ENCODE peak calls at places on chromosomes 7 and 10, in eight cellular contexts. One of them, this sample, is unnamed.

GRCh38 chr10:86306628-86307278 is 59.8 kb downstream of the GRID1 start:
- DNase-seq in NCI-H2029: no peak
- DNase-seq in activated CD8-positive, alpha-beta memory T cell treated with anti-CD3 and anti-CD28 coated beads for 48 hours: no peak
- DNase-seq in nucleus accumbens: no peak
- DNase-seq in aorta: no peak
- DNase-seq in Peyer's patch: peak
- DNase-seq in thoracic aorta: no peak
- DNase-seq in OCI-M1: peak
- DNase-seq in this sample: no peak

GRCh38 chr7:115678049-115678982 is 352.2 kb downstream of the TFEC start:
- DNase-seq in NCI-H2029: no peak
- DNase-seq in activated CD8-positive, alpha-beta memory T cell treated with anti-CD3 and anti-CD28 coated beads for 48 hours: no peak
- DNase-seq in nucleus accumbens: no peak
- DNase-seq in aorta: no peak
- DNase-seq in Peyer's patch: peak
- DNase-seq in thoracic aorta: no peak
- DNase-seq in OCI-M1: no peak
- DNase-seq in this sample: no peak

GRCh38 chr10:71323407-71323806 is 4.3 kb downstream of the SLC29A3 start:
- DNase-seq in NCI-H2029: no peak
- DNase-seq in activated CD8-positive, alpha-beta memory T cell treated with anti-CD3 and anti-CD28 coated beads for 48 hours: no peak
- DNase-seq in nucleus accumbens: no peak
- DNase-seq in aorta: no peak
- DNase-seq in Peyer's patch: no peak
- DNase-seq in thoracic aorta: no peak
- DNase-seq in OCI-M1: peak
- DNase-seq in this sample: no peak

GRCh38 chr10:30456262-30456661 is 22.3 kb downstream of the MAP3K8 start:
- DNase-seq in NCI-H2029: no peak
- DNase-seq in activated CD8-positive, alpha-beta memory T cell treated with anti-CD3 and anti-CD28 coated beads for 48 hours: no peak
- DNase-seq in nucleus accumbens: no peak
- DNase-seq in aorta: no peak
- DNase-seq in Peyer's patch: peak
- DNase-seq in thoracic aorta: no peak
- DNase-seq in OCI-M1: no peak
- DNase-seq in this sample: no peak

GRCh38 chr7:139642283-139642682 is 118.8 kb downstream of the CLEC2L start:
- DNase-seq in NCI-H2029: no peak
- DNase-seq in activated CD8-positive, alpha-beta memory T cell treated with anti-CD3 and anti-CD28 coated beads for 48 hours: no peak
- DNase-seq in nucleus accumbens: no peak
- DNase-seq in aorta: no peak
- DNase-seq in Peyer's patch: no peak
- DNase-seq in thoracic aorta: no peak
- DNase-seq in OCI-M1: no peak
- DNase-seq in this sample: no peak

GRCh38 chr7:129952164-129952652 is 552 bp downstream of the UBE2H start:
- DNase-seq in NCI-H2029: no peak
- DNase-seq in activated CD8-positive, alpha-beta memory T cell treated with anti-CD3 and anti-CD28 coated beads for 48 hours: no peak
- DNase-seq in nucleus accumbens: peak
- DNase-seq in aorta: peak
- DNase-seq in Peyer's patch: peak
- DNase-seq in thoracic aorta: no peak
- DNase-seq in OCI-M1: peak
- DNase-seq in this sample: peak

GRCh38 chr10:4353964-4354363 is 472.0 kb upstream of the AKR1E2 start:
- DNase-seq in NCI-H2029: no peak
- DNase-seq in activated CD8-positive, alpha-beta memory T cell treated with anti-CD3 and anti-CD28 coated beads for 48 hours: no peak
- DNase-seq in nucleus accumbens: no peak
- DNase-seq in aorta: no peak
- DNase-seq in Peyer's patch: no peak
- DNase-seq in thoracic aorta: no peak
- DNase-seq in OCI-M1: no peak
- DNase-seq in this sample: no peak

GRCh38 chr7:106841896-106842390 is 23.1 kb upstream of the PIK3CG start:
- DNase-seq in NCI-H2029: no peak
- DNase-seq in activated CD8-positive, alpha-beta memory T cell treated with anti-CD3 and anti-CD28 coated beads for 48 hours: no peak
- DNase-seq in nucleus accumbens: no peak
- DNase-seq in aorta: no peak
- DNase-seq in Peyer's patch: no peak
- DNase-seq in thoracic aorta: no peak
- DNase-seq in OCI-M1: no peak
- DNase-seq in this sample: no peak

GRCh38 chr10:103884681-103885139 is 29.3 kb upstream of the SH3PXD2A start:
- DNase-seq in NCI-H2029: peak
- DNase-seq in activated CD8-positive, alpha-beta memory T cell treated with anti-CD3 and anti-CD28 coated beads for 48 hours: no peak
- DNase-seq in nucleus accumbens: no peak
- DNase-seq in aorta: no peak
- DNase-seq in Peyer's patch: no peak
- DNase-seq in thoracic aorta: no peak
- DNase-seq in OCI-M1: peak
- DNase-seq in this sample: peak

GRCh38 chr7:155916926-155917655 is 104.8 kb upstream of the SHH start:
- DNase-seq in NCI-H2029: no peak
- DNase-seq in activated CD8-positive, alpha-beta memory T cell treated with anti-CD3 and anti-CD28 coated beads for 48 hours: no peak
- DNase-seq in nucleus accumbens: no peak
- DNase-seq in aorta: no peak
- DNase-seq in Peyer's patch: no peak
- DNase-seq in thoracic aorta: no peak
- DNase-seq in OCI-M1: no peak
- DNase-seq in this sample: no peak

GRCh38 chr7:52555805-52556204 is 479.6 kb upstream of the POM121L12 start:
- DNase-seq in NCI-H2029: no peak
- DNase-seq in activated CD8-positive, alpha-beta memory T cell treated with anti-CD3 and anti-CD28 coated beads for 48 hours: no peak
- DNase-seq in nucleus accumbens: no peak
- DNase-seq in aorta: no peak
- DNase-seq in Peyer's patch: no peak
- DNase-seq in thoracic aorta: no peak
- DNase-seq in OCI-M1: no peak
- DNase-seq in this sample: no peak

GRCh38 chr10:20686236-20686635 is 210.9 kb downstream of the NEBL start:
- DNase-seq in NCI-H2029: no peak
- DNase-seq in activated CD8-positive, alpha-beta memory T cell treated with anti-CD3 and anti-CD28 coated beads for 48 hours: no peak
- DNase-seq in nucleus accumbens: no peak
- DNase-seq in aorta: no peak
- DNase-seq in Peyer's patch: no peak
- DNase-seq in thoracic aorta: no peak
- DNase-seq in OCI-M1: no peak
- DNase-seq in this sample: no peak

GRCh38 chr10:96890172-96890513 is 58.0 kb downstream of the LCOR start:
- DNase-seq in NCI-H2029: no peak
- DNase-seq in activated CD8-positive, alpha-beta memory T cell treated with anti-CD3 and anti-CD28 coated beads for 48 hours: no peak
- DNase-seq in nucleus accumbens: no peak
- DNase-seq in aorta: no peak
- DNase-seq in Peyer's patch: no peak
- DNase-seq in thoracic aorta: no peak
- DNase-seq in OCI-M1: peak
- DNase-seq in this sample: no peak

GRCh38 chr7:129332354-129333056 is 101.7 kb upstream of the STRIP2 start:
- DNase-seq in NCI-H2029: no peak
- DNase-seq in activated CD8-positive, alpha-beta memory T cell treated with anti-CD3 and anti-CD28 coated beads for 48 hours: no peak
- DNase-seq in nucleus accumbens: no peak
- DNase-seq in aorta: no peak
- DNase-seq in Peyer's patch: no peak
- DNase-seq in thoracic aorta: no peak
- DNase-seq in OCI-M1: no peak
- DNase-seq in this sample: no peak

GRCh38 chr10:60731134-60731883 is 47.0 kb upstream of the CDK1 start:
- DNase-seq in NCI-H2029: no peak
- DNase-seq in activated CD8-positive, alpha-beta memory T cell treated with anti-CD3 and anti-CD28 coated beads for 48 hours: no peak
- DNase-seq in nucleus accumbens: no peak
- DNase-seq in aorta: no peak
- DNase-seq in Peyer's patch: peak
- DNase-seq in thoracic aorta: no peak
- DNase-seq in OCI-M1: peak
- DNase-seq in this sample: no peak

GRCh38 chr10:99908512-99908911 is 101.2 kb downstream of the DNMBP start:
- DNase-seq in NCI-H2029: no peak
- DNase-seq in activated CD8-positive, alpha-beta memory T cell treated with anti-CD3 and anti-CD28 coated beads for 48 hours: no peak
- DNase-seq in nucleus accumbens: no peak
- DNase-seq in aorta: no peak
- DNase-seq in Peyer's patch: no peak
- DNase-seq in thoracic aorta: no peak
- DNase-seq in OCI-M1: peak
- DNase-seq in this sample: no peak